ENCODE peak calls at places on chromosomes 4 and X, in five cellular contexts. One of them, this sample, is unnamed.
A peak's percentile ranks its signal among the peaks of the same experiment; 100 is the strongest.

GRCh38 chrX:46587158-46587557 is 13.6 kb downstream of the CHST7 start:
- DNase-seq in transverse colon: no peak
- DNase-seq in heart left ventricle: no peak
- DNase-seq in ascending aorta: no peak
- DNase-seq in body of pancreas: no peak
- DNase-seq in this sample: no peak

GRCh38 chrX:137427813-137428212 is 138.1 kb upstream of the ZIC3 start:
- DNase-seq in body of pancreas: no peak
- DNase-seq in transverse colon: no peak
- DNase-seq in ascending aorta: no peak
- DNase-seq in heart left ventricle: no peak
- DNase-seq in this sample: no peak

GRCh38 chr4:77443941-77444340 is 161.7 kb upstream of the CXCL13 start:
- DNase-seq in ascending aorta: no peak
- DNase-seq in transverse colon: no peak
- DNase-seq in heart left ventricle: no peak
- DNase-seq in body of pancreas: no peak
- DNase-seq in this sample: no peak

GRCh38 chr4:127985989-127986388 is 20.8 kb downstream of the ABHD18 start:
- DNase-seq in heart left ventricle: no peak
- DNase-seq in body of pancreas: no peak
- DNase-seq in transverse colon: no peak
- DNase-seq in ascending aorta: no peak
- DNase-seq in this sample: no peak

GRCh38 chrX:39840141-39841126 is 257.3 kb downstream of the BCOR start:
- DNase-seq in ascending aorta: no peak
- DNase-seq in transverse colon: no peak
- DNase-seq in heart left ventricle: no peak
- DNase-seq in body of pancreas: no peak
- DNase-seq in this sample: no peak

GRCh38 chr4:169768385-169768784 is 10.6 kb upstream of the HPF1 start:
- DNase-seq in transverse colon: no peak
- DNase-seq in heart left ventricle: no peak
- DNase-seq in ascending aorta: no peak
- DNase-seq in body of pancreas: no peak
- DNase-seq in this sample: no peak

GRCh38 chr4:77082886-77083608 is 7.3 kb upstream of the CCNI start:
- DNase-seq in ascending aorta: no peak
- DNase-seq in heart left ventricle: no peak
- DNase-seq in body of pancreas: no peak
- DNase-seq in transverse colon: no peak
- DNase-seq in this sample: no peak

GRCh38 chr4:102826105-102826889 is 1.1 kb downstream of the UBE2D3 start:
- DNase-seq in body of pancreas: no peak
- DNase-seq in heart left ventricle: no peak
- DNase-seq in transverse colon: no peak
- DNase-seq in ascending aorta: no peak
- DNase-seq in this sample: no peak

GRCh38 chr4:94307231-94307840 is 35.3 kb downstream of the HPGDS start:
- DNase-seq in body of pancreas: no peak
- DNase-seq in transverse colon: no peak
- DNase-seq in heart left ventricle: no peak
- DNase-seq in ascending aorta: no peak
- DNase-seq in this sample: no peak

GRCh38 chr4:7677799-7678301 is 243.1 kb upstream of the PSAPL1 start:
- DNase-seq in body of pancreas: no peak
- DNase-seq in heart left ventricle: peak; percentile 31
- DNase-seq in ascending aorta: no peak
- DNase-seq in transverse colon: no peak
- DNase-seq in this sample: no peak

GRCh38 chrX:11423949-11424348 is 130.7 kb downstream of the AMELX start:
- DNase-seq in ascending aorta: no peak
- DNase-seq in heart left ventricle: no peak
- DNase-seq in transverse colon: no peak
- DNase-seq in body of pancreas: no peak
- DNase-seq in this sample: no peak

GRCh38 chr4:108247511-108248088 is 78.9 kb upstream of the LEF1 start:
- DNase-seq in body of pancreas: no peak
- DNase-seq in ascending aorta: no peak
- DNase-seq in transverse colon: no peak
- DNase-seq in heart left ventricle: peak; percentile 31
- DNase-seq in this sample: no peak

GRCh38 chr4:81319657-81320056 is 104.6 kb upstream of the PRKG2 start:
- DNase-seq in transverse colon: peak; percentile 13
- DNase-seq in ascending aorta: no peak
- DNase-seq in body of pancreas: no peak
- DNase-seq in heart left ventricle: no peak
- DNase-seq in this sample: no peak

GRCh38 chr4:15003441-15003890 is 1.2 kb downstream of the CPEB2 start:
- DNase-seq in body of pancreas: peak; percentile 68
- DNase-seq in transverse colon: peak; percentile 68
- DNase-seq in ascending aorta: no peak
- DNase-seq in heart left ventricle: peak; percentile 86
- DNase-seq in this sample: peak; percentile 57

GRCh38 chrX:20500171-20500865 is 233.6 kb upstream of the RPS6KA3 start:
- DNase-seq in ascending aorta: no peak
- DNase-seq in transverse colon: no peak
- DNase-seq in heart left ventricle: no peak
- DNase-seq in body of pancreas: no peak
- DNase-seq in this sample: no peak

GRCh38 chr4:118348886-118349285 is 3.9 kb downstream of the PRSS12 start:
- DNase-seq in transverse colon: peak; percentile 82
- DNase-seq in body of pancreas: no peak
- DNase-seq in ascending aorta: no peak
- DNase-seq in heart left ventricle: no peak
- DNase-seq in this sample: no peak

GRCh38 chrX:132612990-132613564 is 124.2 kb upstream of the MBNL3 start:
- DNase-seq in heart left ventricle: peak; percentile 39
- DNase-seq in ascending aorta: no peak
- DNase-seq in body of pancreas: peak; percentile 39
- DNase-seq in transverse colon: peak; percentile 27
- DNase-seq in this sample: no peak

GRCh38 chr4:97866821-97867556 is 276.3 kb downstream of the STPG2 start:
- DNase-seq in transverse colon: no peak
- DNase-seq in body of pancreas: peak; percentile 32
- DNase-seq in heart left ventricle: no peak
- DNase-seq in ascending aorta: no peak
- DNase-seq in this sample: no peak

GRCh38 chr4:30380404-30380998 is 339.7 kb upstream of the PCDH7 start:
- DNase-seq in heart left ventricle: no peak
- DNase-seq in transverse colon: peak; percentile 28
- DNase-seq in ascending aorta: no peak
- DNase-seq in body of pancreas: peak; percentile 35
- DNase-seq in this sample: peak; percentile 31

GRCh38 chrX:22577181-22577580 is 304.5 kb downstream of the CBLL2 start:
- DNase-seq in heart left ventricle: no peak
- DNase-seq in body of pancreas: no peak
- DNase-seq in ascending aorta: no peak
- DNase-seq in transverse colon: no peak
- DNase-seq in this sample: no peak

GRCh38 chrX:48064261-48064660 is 7.2 kb downstream of the ZNF630 start:
- DNase-seq in heart left ventricle: no peak
- DNase-seq in ascending aorta: no peak
- DNase-seq in transverse colon: no peak
- DNase-seq in body of pancreas: no peak
- DNase-seq in this sample: no peak

GRCh38 chr4:163343604-163344146 is at the start of gene NPY5R:
- DNase-seq in ascending aorta: no peak
- DNase-seq in transverse colon: no peak
- DNase-seq in heart left ventricle: peak; percentile 44
- DNase-seq in body of pancreas: no peak
- DNase-seq in this sample: no peak

GRCh38 chrX:153867139-153867538 is 18.8 kb downstream of the L1CAM start:
- DNase-seq in body of pancreas: no peak
- DNase-seq in transverse colon: no peak
- DNase-seq in heart left ventricle: no peak
- DNase-seq in ascending aorta: no peak
- DNase-seq in this sample: no peak

GRCh38 chr4:15469402-15470148 is at the start of gene CC2D2A:
- DNase-seq in body of pancreas: peak; percentile 17
- DNase-seq in ascending aorta: no peak
- DNase-seq in transverse colon: peak; percentile 13
- DNase-seq in heart left ventricle: no peak
- DNase-seq in this sample: peak; percentile 3

GRCh38 chrX:55007633-55008032 is 7.5 kb downstream of the APEX2 start:
- DNase-seq in body of pancreas: peak; percentile 55
- DNase-seq in heart left ventricle: no peak
- DNase-seq in ascending aorta: no peak
- DNase-seq in transverse colon: peak; percentile 67
- DNase-seq in this sample: no peak

GRCh38 chr4:7124643-7125442 is 57.0 kb upstream of the GRPEL1 start:
- DNase-seq in heart left ventricle: peak; percentile 43
- DNase-seq in body of pancreas: peak; percentile 64
- DNase-seq in transverse colon: peak; percentile 40
- DNase-seq in ascending aorta: no peak
- DNase-seq in this sample: no peak

DNA sequence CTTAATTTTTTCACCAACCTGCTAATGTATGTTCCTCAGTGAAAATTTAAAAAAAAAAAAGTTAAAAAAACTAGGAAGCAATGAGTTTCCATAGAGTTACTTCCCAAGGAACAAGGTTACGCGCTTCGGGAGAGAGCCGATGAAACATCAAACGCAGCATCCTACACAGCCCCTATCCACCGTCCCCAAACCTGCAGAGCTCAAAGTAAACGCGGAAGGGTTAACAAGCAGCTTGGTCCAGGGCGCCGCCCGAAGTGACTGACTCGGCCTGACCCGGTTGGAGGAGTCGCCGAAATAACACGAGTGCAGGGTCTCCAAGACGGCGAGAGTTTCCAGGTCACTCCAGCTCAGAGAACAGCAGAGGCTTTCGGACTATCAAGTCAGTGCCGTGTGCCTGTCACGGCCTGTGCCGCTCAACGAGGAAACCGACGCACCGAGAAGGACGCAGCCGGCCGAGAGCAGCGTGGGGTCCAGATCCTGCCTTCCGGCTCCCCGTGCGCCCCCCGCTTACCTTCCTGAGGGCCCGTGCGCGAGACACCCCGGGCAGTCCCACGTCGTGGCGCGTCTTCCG is 507 bp downstream of the NOP14 start:
- DNase-seq in transverse colon: peak; percentile 40
- DNase-seq in body of pancreas: peak; percentile 47
- DNase-seq in heart left ventricle: no peak
- DNase-seq in ascending aorta: no peak
- DNase-seq in this sample: no peak
- H3K27ac ChIP-seq in transverse colon: peak overlapping the region; percentile 92
- H3K27ac ChIP-seq in body of pancreas: peak overlapping the region; percentile 89
- H3K27ac ChIP-seq in heart left ventricle: peak overlapping the region; percentile 81
- H3K27ac ChIP-seq in ascending aorta: peak overlapping the region; percentile 78
- H3K27ac ChIP-seq in this sample: peak overlapping the region; percentile 83

DNA sequence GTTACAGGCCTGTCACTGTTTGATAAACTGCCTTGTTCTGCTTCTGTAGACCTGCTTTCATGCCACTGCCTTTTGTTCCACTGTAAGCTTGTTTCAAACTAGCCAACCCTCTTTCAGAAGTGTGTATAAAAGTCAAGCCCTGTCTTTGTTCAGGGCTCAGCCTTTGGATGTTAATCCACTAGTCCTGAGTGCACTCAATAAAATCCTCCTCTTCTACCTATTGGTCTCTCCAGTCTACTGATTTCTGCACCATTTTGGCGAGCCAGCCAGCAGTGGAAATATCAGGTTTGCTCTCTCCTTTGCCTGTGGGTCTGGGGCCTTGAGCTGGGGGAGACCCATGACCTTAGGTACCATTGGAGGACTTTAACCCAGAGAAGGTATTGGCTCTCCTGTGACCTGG is 901.6 kb upstream of the NDST4 start:
- DNase-seq in ascending aorta: no peak
- DNase-seq in transverse colon: no peak
- DNase-seq in body of pancreas: no peak
- DNase-seq in heart left ventricle: no peak
- DNase-seq in this sample: no peak
- H3K9me3 ChIP-seq in ascending aorta: peaks cover 18% of the 10 kb centered on the region
- H3K9me3 ChIP-seq in transverse colon: peaks cover 26% of the 10 kb centered on the region
- H3K9me3 ChIP-seq in body of pancreas: no peaks in the 10 kb centered on the region
- H3K9me3 ChIP-seq in heart left ventricle: peaks cover 19% of the 10 kb centered on the region
- H3K9me3 ChIP-seq in this sample: peaks cover 16% of the 10 kb centered on the region

DNA sequence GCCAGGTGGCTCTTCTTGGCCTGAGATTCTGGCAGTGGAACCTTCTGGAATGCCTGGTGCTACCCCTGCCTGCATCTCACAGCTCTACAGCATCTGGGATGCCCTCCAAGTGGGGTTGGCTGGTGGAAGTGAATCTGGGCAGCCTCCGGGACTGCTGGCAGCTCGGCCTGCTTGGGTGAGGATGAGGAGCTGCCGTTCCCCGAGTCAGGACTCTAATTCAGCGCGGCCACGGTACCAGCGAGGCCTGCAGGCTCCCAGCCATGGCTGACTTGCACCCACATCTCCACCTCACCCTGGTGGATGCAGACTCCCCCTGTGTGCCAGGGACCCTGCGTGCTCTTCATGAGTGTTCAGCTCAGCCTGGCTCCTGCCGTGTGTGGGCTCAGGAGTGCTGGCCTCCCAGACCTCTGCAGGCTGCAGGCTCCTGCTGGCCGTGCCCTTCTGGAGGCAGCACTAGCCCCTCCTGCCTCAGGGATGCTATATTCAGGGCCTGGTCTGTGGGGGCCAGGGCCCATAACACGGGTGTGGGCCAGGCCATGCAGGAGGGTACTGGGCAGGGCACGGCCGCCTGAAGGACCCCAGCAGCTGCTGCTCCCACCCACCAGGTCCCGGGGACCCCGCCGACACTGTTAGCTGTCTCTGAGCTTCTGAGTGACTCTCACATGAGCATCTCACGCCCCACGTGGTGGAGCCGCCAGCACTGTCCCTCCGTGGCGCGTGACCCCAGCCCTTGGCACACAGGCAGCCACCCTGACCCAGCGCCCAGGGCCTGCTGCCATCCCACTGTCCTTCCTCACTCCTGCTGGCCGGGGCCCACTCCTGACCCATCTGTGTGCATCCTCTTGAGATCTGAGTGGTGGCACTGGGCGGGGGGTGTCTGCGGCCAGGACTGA is 10.6 kb downstream of the UVSSA start:
- DNase-seq in ascending aorta: no peak
- DNase-seq in body of pancreas: no peak
- DNase-seq in transverse colon: no peak
- DNase-seq in heart left ventricle: no peak
- DNase-seq in this sample: no peak
- H3K27ac ChIP-seq in ascending aorta: no peak overlapping the region
- H3K27ac ChIP-seq in body of pancreas: no peak overlapping the region
- H3K27ac ChIP-seq in transverse colon: no peak overlapping the region
- H3K27ac ChIP-seq in heart left ventricle: no peak overlapping the region
- H3K27ac ChIP-seq in this sample: no peak overlapping the region

GRCh38 chr4:243407-243806 is 61.9 kb downstream of the ZNF732 start:
- DNase-seq in transverse colon: no peak
- DNase-seq in heart left ventricle: no peak
- DNase-seq in ascending aorta: no peak
- DNase-seq in body of pancreas: no peak
- DNase-seq in this sample: no peak

GRCh38 chr4:242121-242848 is 63.0 kb downstream of the ZNF732 start:
- DNase-seq in body of pancreas: peak; percentile 77
- DNase-seq in heart left ventricle: peak; percentile 76
- DNase-seq in ascending aorta: no peak
- DNase-seq in transverse colon: peak; percentile 70
- DNase-seq in this sample: peak; percentile 78

DNA sequence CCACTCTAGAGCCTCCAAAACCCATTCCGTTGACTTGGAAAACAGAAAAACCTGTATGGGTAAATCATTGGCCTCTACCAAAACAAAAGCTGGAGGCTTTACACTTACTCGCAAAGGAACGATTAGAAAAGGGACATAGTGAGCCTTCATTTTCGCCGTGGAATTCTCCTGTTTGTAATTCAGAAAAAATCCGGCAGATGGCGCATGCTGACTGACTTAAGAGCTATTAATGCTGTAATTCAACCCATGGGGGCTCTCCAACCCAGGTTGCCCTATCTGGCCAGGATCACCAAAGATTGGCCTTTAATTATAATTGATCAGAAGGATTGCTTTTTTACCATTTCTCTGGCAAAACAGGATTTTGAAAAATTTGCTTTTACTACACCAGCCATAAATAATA is 60.8 kb downstream of the ZNF732 start:
- DNase-seq in heart left ventricle: no peak
- DNase-seq in ascending aorta: no peak
- DNase-seq in body of pancreas: peak; percentile 53
- DNase-seq in transverse colon: peak; percentile 44
- DNase-seq in this sample: peak; percentile 54
- H3K9me3 ChIP-seq in heart left ventricle: peaks cover 4% of the 10 kb centered on the region
- H3K9me3 ChIP-seq in ascending aorta: peaks cover 13% of the 10 kb centered on the region
- H3K9me3 ChIP-seq in body of pancreas: no peaks in the 10 kb centered on the region
- H3K9me3 ChIP-seq in transverse colon: peaks cover 13% of the 10 kb centered on the region
- H3K9me3 ChIP-seq in this sample: no peaks in the 10 kb centered on the region